ENCODE peak calls at places on chromosomes 2 and 18, in ten cellular contexts. Z is SIG-M5; W is glomerular endothelial cell; E is pulmonary artery endothelial cell; C is T-helper 1 cell; Q is CD4-positive, alpha-beta T cell; F is CD8-positive, alpha-beta memory T cell; V is memory B cell; G is T-helper 9 cell; S is GDM1. B is an unnamed sample.

GRCh38 chr18:44693030-44693784 is 12.5 kb downstream of the SETBP1 start:
- DNase-seq in E (no peak), W (no peak), S (no peak), V (no peak), G (no peak), F (no peak), Q (no peak), Z (no peak), C (no peak), B (peak)

GRCh38 chr2:192499476-192499875 is 304.7 kb upstream of the TMEFF2 start:
- DNase-seq in V (no peak), G (no peak), Z (no peak), Q (no peak), C (no peak), W (no peak), F (no peak), S (no peak), E (no peak), B (peak)

GRCh38 chr2:56130463-56131070 is 53.2 kb upstream of the CCDC85A start:
- DNase-seq in Z (no peak), V (no peak), S (peak), C (no peak), F (no peak), G (no peak), Q (no peak), W (peak), E (peak), B (peak)

GRCh38 chr2:29606105-29606871 is 315.1 kb downstream of the ALK start:
- DNase-seq in W (no peak), G (no peak), Z (no peak), E (peak), S (no peak), C (no peak), V (no peak), Q (no peak), F (no peak), B (peak)

GRCh38 chr2:111042772-111043771 is 77.6 kb upstream of the BCL2L11 start:
- DNase-seq in S (no peak), F (no peak), Z (no peak), Q (no peak), G (no peak), W (no peak), E (no peak), V (no peak), C (no peak), B (no peak)

GRCh38 chr2:636649-637405 is 40.4 kb downstream of the TMEM18 start:
- DNase-seq in Z (no peak), W (peak), S (no peak), F (peak), V (peak), C (peak), Q (peak), E (peak), G (peak), B (peak)

GRCh38 chr2:136932700-136933099 is 167.4 kb downstream of the THSD7B start:
- DNase-seq in V (no peak), Z (no peak), Q (no peak), S (no peak), C (no peak), W (no peak), F (no peak), G (no peak), E (no peak), B (peak)

GRCh38 chr2:204452464-204453023 is 92.7 kb upstream of the PARD3B start:
- DNase-seq in S (no peak), F (no peak), V (no peak), C (no peak), Q (no peak), G (no peak), W (peak), E (peak), Z (no peak), B (peak)

GRCh38 chr2:96882906-96883305 is 13.0 kb upstream of the SEMA4C start:
- DNase-seq in C (no peak), Z (no peak), Q (no peak), W (no peak), E (no peak), S (no peak), F (no peak), V (no peak), G (no peak), B (no peak)

GRCh38 chr2:149885468-149885867 is 297.9 kb upstream of the MMADHC start:
- DNase-seq in G (no peak), E (no peak), C (no peak), Z (no peak), S (no peak), Q (no peak), V (no peak), W (no peak), F (no peak), B (peak)

GRCh38 chr2:63792523-63792922 is 49.2 kb upstream of the UGP2 start:
- DNase-seq in Z (no peak), Q (no peak), G (no peak), V (no peak), S (no peak), C (no peak), E (no peak), F (no peak), W (no peak), B (peak)

GRCh38 chr2:44342854-44343253 is 18.4 kb downstream of the PREPL start:
- DNase-seq in C (no peak), F (peak), V (no peak), Z (no peak), E (no peak), Q (no peak), W (no peak), S (no peak), G (no peak), B (no peak)

GRCh38 chr2:218837495-218837894 is 5.9 kb upstream of the PRKAG3 start:
- DNase-seq in F (no peak), C (no peak), G (no peak), E (no peak), Z (no peak), Q (no peak), W (no peak), V (no peak), S (no peak), B (no peak)

GRCh38 chr2:142112648-142113278 is 18.1 kb downstream of the LRP1B start:
- DNase-seq in F (no peak), G (no peak), E (no peak), S (no peak), W (peak), C (no peak), Z (no peak), Q (no peak), V (no peak), B (peak)

GRCh38 chr2:23436346-23437099 is 51.5 kb downstream of the KLHL29 start:
- DNase-seq in V (no peak), C (no peak), Q (peak), S (no peak), W (peak), Z (no peak), E (peak), F (no peak), G (no peak), B (no peak)

GRCh38 chr2:218400167-218400929 is 680 bp downstream of the CTDSP1 start:
- DNase-seq in Q (no peak), Z (no peak), F (peak), V (peak), W (no peak), S (no peak), G (peak), E (no peak), C (no peak), B (peak)

GRCh38 chr2:142915502-142915901 is 38.0 kb downstream of the KYNU start:
- DNase-seq in S (no peak), E (no peak), W (no peak), C (no peak), G (no peak), Z (no peak), Q (no peak), V (no peak), F (no peak), B (no peak)

GRCh38 chr2:34734662-34735061 is 1135.6 kb upstream of the FAM98A start:
- DNase-seq in W (no peak), E (no peak), S (no peak), C (no peak), V (no peak), G (no peak), F (no peak), Z (no peak), Q (no peak), B (no peak)

GRCh38 chr2:168626096-168626495 is 170.0 kb downstream of the CERS6 start:
- DNase-seq in W (no peak), G (no peak), Z (no peak), S (peak), C (no peak), F (no peak), E (no peak), V (no peak), Q (no peak), B (no peak)

GRCh38 chr2:75548036-75548573 is 12.6 kb downstream of the EVA1A start:
- DNase-seq in V (no peak), Z (no peak), E (no peak), S (no peak), F (no peak), W (no peak), Q (peak), G (no peak), C (no peak), B (peak)

GRCh38 chr2:177763532-177764265 is 308.9 kb downstream of the PDE11A start:
- DNase-seq in F (peak), S (peak), Q (peak), Z (peak), C (peak), G (peak), W (peak), V (peak), E (peak), B (peak)

GRCh38 chr2:47654790-47655562 is 128.0 kb upstream of the MSH6 start:
- DNase-seq in V (peak), Q (no peak), F (no peak), Z (no peak), S (no peak), C (no peak), G (no peak), E (no peak), W (no peak), B (no peak)

GRCh38 chr2:180311-180710 is 83.5 kb downstream of the SH3YL1 start:
- DNase-seq in S (no peak), Z (no peak), E (no peak), Q (no peak), W (no peak), C (no peak), F (no peak), V (no peak), G (no peak), B (no peak)

GRCh38 chr2:20958176-20958575 is 85.7 kb downstream of the APOB start:
- DNase-seq in F (no peak), W (no peak), E (no peak), Z (no peak), Q (no peak), V (no peak), G (no peak), C (no peak), S (no peak), B (no peak)

GRCh38 chr2:210502997-210503621 is 26.6 kb upstream of the LANCL1 start:
- DNase-seq in V (peak), Z (no peak), Q (no peak), E (no peak), W (peak), F (peak), G (peak), S (peak), C (no peak), B (peak)

GRCh38 chr18:60649107-60649506 is 276.5 kb upstream of the MC4R start:
- DNase-seq in S (no peak), G (no peak), W (no peak), Q (no peak), C (no peak), F (no peak), E (no peak), V (no peak), Z (no peak), B (no peak)

GRCh38 chr18:5879479-5879882 is 15.8 kb downstream of the TMEM200C start:
- DNase-seq in Q (no peak), W (no peak), C (no peak), V (no peak), S (no peak), Z (no peak), F (no peak), G (no peak), E (no peak), B (peak)

B was measured in EL.